ENCODE peak calls at places on chromosomes 7 and 10, in four cellular contexts. One of them, this sample, is unnamed.

GRCh38 chr10:44935961-44936285 is 23.7 kb upstream of the RASSF4 start:
- DNase-seq in HTR-8/SVneo: no peak
- DNase-seq in AG09309: no peak
- DNase-seq in non-pigmented ciliary epithelial cell: no peak
- DNase-seq in this sample: no peak

GRCh38 chr10:48526371-48526821 is 78.5 kb downstream of the ARHGAP22 start:
- DNase-seq in HTR-8/SVneo: peak
- DNase-seq in AG09309: peak
- DNase-seq in non-pigmented ciliary epithelial cell: peak
- DNase-seq in this sample: no peak

GRCh38 chr10:110168601-110169481 is 38.6 kb upstream of the MXI1 start:
- DNase-seq in HTR-8/SVneo: no peak
- DNase-seq in AG09309: no peak
- DNase-seq in non-pigmented ciliary epithelial cell: no peak
- DNase-seq in this sample: no peak

GRCh38 chr7:2012044-2012900 is 220.5 kb downstream of the MAD1L1 start:
- DNase-seq in HTR-8/SVneo: no peak
- DNase-seq in AG09309: no peak
- DNase-seq in non-pigmented ciliary epithelial cell: no peak
- DNase-seq in this sample: no peak

GRCh38 chr10:62895058-62895457 is 78.9 kb upstream of the EGR2 start:
- DNase-seq in HTR-8/SVneo: no peak
- DNase-seq in AG09309: peak
- DNase-seq in non-pigmented ciliary epithelial cell: no peak
- DNase-seq in this sample: no peak

GRCh38 chr7:68963547-68963946 is 634.7 kb upstream of the AUTS2 start:
- DNase-seq in HTR-8/SVneo: peak
- DNase-seq in AG09309: peak
- DNase-seq in non-pigmented ciliary epithelial cell: peak
- DNase-seq in this sample: peak

GRCh38 chr7:110522751-110523200 is 568.2 kb upstream of the LRRN3 start:
- DNase-seq in HTR-8/SVneo: no peak
- DNase-seq in AG09309: no peak
- DNase-seq in non-pigmented ciliary epithelial cell: no peak
- DNase-seq in this sample: peak

GRCh38 chr7:138979226-138979979 is 1.8 kb downstream of the KIAA1549 start:
- DNase-seq in HTR-8/SVneo: no peak
- DNase-seq in AG09309: no peak
- DNase-seq in non-pigmented ciliary epithelial cell: no peak
- DNase-seq in this sample: peak

GRCh38 chr7:29287366-29287765 is 92.8 kb downstream of the CHN2 start:
- DNase-seq in HTR-8/SVneo: peak
- DNase-seq in AG09309: no peak
- DNase-seq in non-pigmented ciliary epithelial cell: peak
- DNase-seq in this sample: peak